ENCODE peak calls at places on chromosomes 12 and 14, in five cellular contexts. M, I, C, O and P are unnamed samples.
A peak's percentile ranks its signal among the peaks of the same experiment; 100 is the strongest.

GRCh38 chr14:106200539-106201310 is 674.3 kb downstream of the TMEM121 start:
- DNase-seq in M (no peak), I (no peak), C (no peak), O (no peak), P (no peak)

GRCh38 chr12:92464911-92465310 is 237.9 kb upstream of the PLEKHG7 start:
- DNase-seq in M (no peak), I (no peak), C (no peak), O (no peak), P (no peak)

GRCh38 chr12:102548543-102548942 is 68.2 kb upstream of the IGF1 start:
- DNase-seq in M (no peak), I (peak; percentile 40), C (no peak), O (no peak), P (no peak)

GRCh38 chr12:123119808-123120207 is 31.1 kb downstream of the PITPNM2 start:
- DNase-seq in M (no peak), I (no peak), C (no peak), O (no peak), P (no peak)

GRCh38 chr12:132404956-132405741 is 75.8 kb upstream of the GALNT9 start:
- DNase-seq in M (no peak), I (no peak), C (no peak), O (no peak), P (no peak)

GRCh38 chr12:120686690-120687569 is at the start of gene MLEC:
- DNase-seq in M (peak; percentile 95), I (peak; percentile 98), C (peak; percentile 98), O (peak; percentile 99), P (peak; percentile 74)

GRCh38 chr14:81694419-81694818 is 160.8 kb upstream of the SEL1L start:
- DNase-seq in M (no peak), I (no peak), C (no peak), O (no peak), P (no peak)

GRCh38 chr12:112740387-112740934 is 51.1 kb upstream of the RPH3A start:
- DNase-seq in M (no peak), I (no peak), C (no peak), O (no peak), P (no peak)

GRCh38 chr12:109518820-109519665 is 41.6 kb downstream of the UBE3B start:
- DNase-seq in M (peak; percentile 26), I (peak; percentile 58), C (peak; percentile 67), O (peak; percentile 73), P (no peak)

GRCh38 chr12:52975204-52975603 is 26.3 kb downstream of the KRT18 start:
- DNase-seq in M (no peak), I (no peak), C (no peak), O (no peak), P (no peak)

GRCh38 chr14:71380271-71380670 is 473.0 kb downstream of the PCNX1 start:
- DNase-seq in M (no peak), I (peak; percentile 93), C (no peak), O (no peak), P (no peak)

GRCh38 chr12:66555113-66555512 is 123.8 kb downstream of the GRIP1 start:
- DNase-seq in M (no peak), I (no peak), C (no peak), O (no peak), P (no peak)

GRCh38 chr12:107118624-107119023 is 25.3 kb upstream of the CRY1 start:
- DNase-seq in M (no peak), I (no peak), C (no peak), O (no peak), P (no peak)

GRCh38 chr12:60263146-60263545 is 667.3 kb downstream of the SLC16A7 start:
- DNase-seq in M (no peak), I (no peak), C (no peak), O (no peak), P (no peak)

GRCh38 chr14:92425101-92425500 is 88.5 kb upstream of the RIN3 start:
- DNase-seq in M (peak; percentile 28), I (peak; percentile 36), C (no peak), O (no peak), P (no peak)

GRCh38 chr12:19409376-19409775 is 29.9 kb upstream of the AEBP2 start:
- DNase-seq in M (no peak), I (peak; percentile 37), C (no peak), O (no peak), P (no peak)

GRCh38 chr12:57779736-57780135 is 2.9 kb upstream of the TSFM start:
- DNase-seq in M (no peak), I (no peak), C (no peak), O (no peak), P (no peak)

GRCh38 chr12:123934829-123935228 is 37.8 kb downstream of the CCDC92 start:
- DNase-seq in M (no peak), I (no peak), C (no peak), O (no peak), P (no peak)

GRCh38 chr14:72024504-72024903 is 92.3 kb downstream of the RGS6 start:
- DNase-seq in M (no peak), I (no peak), C (no peak), O (no peak), P (no peak)

GRCh38 chr12:82242729-82243128 is 115.5 kb downstream of the CCDC59 start:
- DNase-seq in M (no peak), I (no peak), C (no peak), O (no peak), P (no peak)

GRCh38 chr12:28175098-28175589 is 15.1 kb upstream of the CCDC91 start:
- DNase-seq in M (no peak), I (no peak), C (no peak), O (no peak), P (no peak)

GRCh38 chr14:68756071-68756481 is 36.8 kb downstream of the ZFP36L1 start:
- DNase-seq in M (no peak), I (no peak), C (no peak), O (no peak), P (no peak)

GRCh38 chr12:130504110-130504835 is 166.6 kb downstream of the PIWIL1 start:
- DNase-seq in M (no peak), I (peak; percentile 10), C (peak; percentile 21), O (peak; percentile 57), P (no peak)

GRCh38 chr12:32240833-32241232 is 134.2 kb downstream of the BICD1 start:
- DNase-seq in M (no peak), I (no peak), C (no peak), O (no peak), P (no peak)

GRCh38 chr12:76255692-76256091 is 92.5 kb downstream of the BBS10 start:
- DNase-seq in M (no peak), I (no peak), C (no peak), O (no peak), P (no peak)

GRCh38 chr12:81128930-81129554 is 51.2 kb downstream of the ACSS3 start:
- DNase-seq in M (peak; percentile 22), I (peak; percentile 84), C (peak; percentile 8), O (peak; percentile 61), P (no peak)

GRCh38 chr12:49962861-49963765 is 1.4 kb downstream of the AQP5 start:
- DNase-seq in M (peak; percentile 29), I (no peak), C (no peak), O (peak; percentile 63), P (peak; percentile 21)

GRCh38 chr12:3016191-3016590 is 57.0 kb downstream of the TEAD4 start:
- DNase-seq in M (no peak), I (no peak), C (no peak), O (no peak), P (no peak)

GRCh38 chr12:18275974-18276373 is 14.7 kb downstream of the PIK3C2G start:
- DNase-seq in M (peak; percentile 4), I (peak; percentile 73), C (no peak), O (no peak), P (no peak)

GRCh38 chr12:90954921-90955320 is at the start of gene CCER1:
- DNase-seq in M (no peak), I (no peak), C (no peak), O (no peak), P (no peak)

GRCh38 chr12:110543252-110543959 is 39.7 kb downstream of the PPTC7 start:
- DNase-seq in M (no peak), I (no peak), C (no peak), O (no peak), P (peak; percentile 76)
- H3K9ac ChIP-seq in M (no peak overlapping the region), I (no peak overlapping the region), C (no peak overlapping the region), O (no peak overlapping the region), P (peak overlapping the region; percentile 66)

GRCh38 chr12:116164263-116164817 is 113.2 kb downstream of the MED13L start:
- DNase-seq in M (no peak), I (peak; percentile 38), C (no peak), O (no peak), P (no peak)
- H3K9ac ChIP-seq in M (no peak overlapping the region), I (no peak overlapping the region), C (no peak overlapping the region), O (no peak overlapping the region), P (no peak overlapping the region)

GRCh38 chr12:89038831-89039509 is 313.3 kb downstream of the DUSP6 start:
- DNase-seq in M (no peak), I (no peak), C (no peak), O (no peak), P (no peak)

DNA sequence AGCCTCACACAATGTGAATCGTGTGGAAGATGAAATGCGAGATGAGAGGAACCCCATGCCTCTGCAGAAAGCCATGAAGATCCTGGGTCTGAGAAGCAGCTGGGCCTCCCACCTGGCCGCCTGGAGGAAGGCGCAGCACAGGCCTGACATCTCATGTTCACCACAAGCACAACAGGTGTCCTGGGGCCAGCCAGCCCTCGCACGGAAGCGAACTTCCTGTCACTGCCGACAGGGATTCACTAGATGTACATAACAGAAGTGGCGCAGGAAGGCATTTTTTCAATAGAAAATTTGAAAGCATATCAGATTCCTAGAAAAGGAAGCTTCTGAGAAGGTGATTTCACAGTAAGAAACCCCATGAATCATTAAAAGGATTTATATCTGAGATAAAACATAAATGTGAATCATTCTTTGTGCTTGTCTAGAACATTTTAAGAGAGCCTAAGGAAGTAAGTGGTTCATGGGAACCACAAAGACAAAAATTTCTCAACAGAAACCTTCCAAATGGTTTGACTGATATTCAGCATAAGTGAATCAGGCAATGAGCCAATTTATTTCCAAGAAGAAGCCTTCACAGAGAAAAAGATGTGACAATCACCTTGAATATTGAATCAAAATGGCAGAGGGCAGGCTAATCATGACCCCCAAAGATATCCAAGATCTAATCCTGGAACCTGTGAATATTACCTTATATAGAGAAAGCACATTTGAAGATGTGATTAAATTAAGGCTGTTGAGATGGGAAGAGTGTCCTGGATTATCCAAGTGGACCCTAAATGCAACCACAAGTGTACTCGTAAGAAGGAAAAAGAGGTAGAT is 311.9 kb downstream of the DUSP6 start:
- DNase-seq in M (no peak), I (no peak), C (no peak), O (no peak), P (no peak)
- H3K9ac ChIP-seq in M (no peak overlapping the region), I (no peak overlapping the region), C (no peak overlapping the region), O (no peak overlapping the region), P (no peak overlapping the region)

GRCh38 chr14:76186318-76187027 is 34.8 kb downstream of the GPATCH2L start:
- DNase-seq in M (no peak), I (peak; percentile 19), C (no peak), O (peak; percentile 23), P (no peak)

GRCh38 chr14:76175942-76176341 is 24.2 kb downstream of the GPATCH2L start:
- DNase-seq in M (no peak), I (no peak), C (no peak), O (no peak), P (no peak)

DNA sequence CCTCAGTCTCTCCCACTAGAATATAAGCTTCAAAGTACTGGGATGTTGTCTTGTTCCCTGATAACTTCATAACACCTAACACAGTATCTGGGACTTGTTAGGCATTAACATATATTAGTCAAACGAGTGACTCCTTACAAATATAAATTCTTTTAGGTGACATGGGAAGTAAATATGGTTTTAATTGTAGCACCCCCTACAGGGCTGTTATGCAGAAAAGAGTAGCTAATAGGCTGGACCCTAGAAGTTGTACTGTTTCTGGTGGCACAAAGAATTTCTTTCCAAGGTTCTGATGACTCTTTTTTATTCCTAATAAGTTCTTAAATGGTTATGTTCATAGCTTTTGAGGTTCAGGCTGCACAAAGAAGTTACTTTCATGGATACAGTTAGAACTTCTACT is 29.8 kb downstream of the GPATCH2L start:
- DNase-seq in M (no peak), I (peak; percentile 11), C (no peak), O (no peak), P (no peak)
- H3K9ac ChIP-seq in M (no peak overlapping the region), I (no peak overlapping the region), C (no peak overlapping the region), O (no peak overlapping the region), P (no peak overlapping the region)

GRCh38 chr12:5051334-5051733 is 7.7 kb downstream of the KCNA5 start:
- DNase-seq in M (no peak), I (no peak), C (no peak), O (no peak), P (no peak)
- H3K9ac ChIP-seq in M (no peak overlapping the region), I (no peak overlapping the region), C (no peak overlapping the region), O (no peak overlapping the region), P (no peak overlapping the region)